ENCODE peak calls at places on chromosomes 12 and 14, in six cellular contexts. Y, U, P, T, V and W are unnamed samples.

GRCh38 chr12:99911076-99911475 is 73.7 kb downstream of the ANKS1B start:
- DNase-seq in V (no peak), U (peak), T (peak), P (no peak), Y (peak), W (no peak)

GRCh38 chr14:20343855-20344205 is 395 bp downstream of the PARP2 start:
- DNase-seq in Y (no peak), P (no peak), V (no peak), U (no peak), T (no peak), W (no peak)

GRCh38 chr14:100472094-100472455 is 115.1 kb downstream of the BEGAIN start:
- DNase-seq in Y (no peak), P (no peak), T (no peak), V (no peak), U (no peak), W (no peak)

GRCh38 chr12:12327802-12328201 is 22.2 kb downstream of the MANSC1 start:
- DNase-seq in U (peak), Y (peak), P (no peak), T (peak), V (no peak), W (no peak)

GRCh38 chr12:53994691-53995310 is 5.2 kb upstream of the HOXC9 start:
- DNase-seq in T (no peak), U (no peak), V (no peak), P (no peak), Y (no peak), W (no peak)

GRCh38 chr12:46371718-46372130 is 849 bp downstream of the SLC38A2 start:
- DNase-seq in Y (no peak), V (peak), T (no peak), U (peak), P (peak), W (peak)

GRCh38 chr14:31884776-31885379 is 192.2 kb upstream of the ARHGAP5 start:
- DNase-seq in Y (no peak), U (no peak), P (no peak), V (no peak), T (no peak), W (no peak)

GRCh38 chr12:77122661-77123060 is 57.3 kb upstream of the E2F7 start:
- DNase-seq in T (no peak), V (no peak), U (no peak), Y (no peak), P (no peak), W (no peak)

GRCh38 chr12:98042668-98043067 is 472.7 kb upstream of the TMPO start:
- DNase-seq in U (no peak), Y (no peak), V (no peak), P (no peak), T (no peak), W (no peak)

GRCh38 chr12:1540690-1541089 is 53.7 kb downstream of the FBXL14 start:
- DNase-seq in U (no peak), T (no peak), Y (no peak), V (no peak), P (no peak), W (no peak)

GRCh38 chr12:14699923-14700322 is 3.5 kb upstream of the GUCY2C start:
- DNase-seq in U (no peak), V (no peak), Y (no peak), T (no peak), P (no peak), W (no peak)

GRCh38 chr12:44248436-44248835 is 412.6 kb downstream of the TMEM117 start:
- DNase-seq in U (no peak), Y (no peak), P (no peak), T (no peak), V (no peak), W (no peak)

GRCh38 chr14:54366726-54367707 is 29.8 kb upstream of the CDKN3 start:
- DNase-seq in U (peak), V (peak), T (no peak), P (peak), Y (no peak), W (no peak)

GRCh38 chr14:62307844-62308243 is 545.6 kb downstream of the SNAPC1 start:
- DNase-seq in V (no peak), U (no peak), T (no peak), Y (no peak), P (no peak), W (no peak)

GRCh38 chr12:30925607-30926242 is 823 bp upstream of the TSPAN11 start:
- DNase-seq in T (no peak), U (no peak), V (no peak), P (no peak), Y (no peak), W (no peak)

GRCh38 chr12:127083028-127083949 is 1183.7 kb upstream of the TMEM132C start:
- DNase-seq in Y (peak), T (peak), V (no peak), P (no peak), U (peak), W (no peak)

GRCh38 chr14:29584992-29585391 is 342.7 kb downstream of the PRKD1 start:
- DNase-seq in V (no peak), P (peak), Y (peak), U (peak), T (peak), W (peak)

GRCh38 chr14:100104523-100105300 is 39.5 kb downstream of the EVL start:
- DNase-seq in P (no peak), V (no peak), T (peak), Y (peak), U (no peak), W (no peak)

GRCh38 chr14:92471919-92472318 is 41.7 kb upstream of the RIN3 start:
- DNase-seq in Y (peak), T (peak), P (no peak), V (no peak), U (no peak), W (no peak)

GRCh38 chr12:99381992-99382391 is 265.6 kb upstream of the GARIN6 start:
- DNase-seq in P (no peak), U (no peak), Y (no peak), V (no peak), T (no peak), W (no peak)

GRCh38 chr14:103862393-103862782 is 15.0 kb upstream of the PPP1R13B start:
- DNase-seq in T (no peak), Y (no peak), U (no peak), V (no peak), P (no peak), W (no peak)

GRCh38 chr12:70243510-70244331 is 488 bp downstream of the CNOT2 start:
- DNase-seq in Y (no peak), P (peak), U (peak), V (peak), T (no peak), W (peak)

GRCh38 chr12:31984806-31985591 is 25.8 kb downstream of the RESF1 start:
- DNase-seq in P (no peak), U (no peak), V (no peak), Y (no peak), T (no peak), W (no peak)

GRCh38 chr14:43155258-43155657 is 1351.8 kb downstream of the FSCB start:
- DNase-seq in V (no peak), Y (no peak), U (no peak), P (no peak), T (no peak), W (no peak)

GRCh38 chr14:67575684-67576083 is 24.4 kb downstream of the PIGH start:
- DNase-seq in V (no peak), Y (no peak), T (no peak), P (no peak), U (no peak), W (no peak)

GRCh38 chr12:84619053-84619452 is 293.5 kb downstream of the SLC6A15 start:
- DNase-seq in V (no peak), T (no peak), U (no peak), Y (no peak), P (no peak), W (no peak)

GRCh38 chr12:118237908-118238307 is 102.0 kb downstream of the PEBP1 start:
- DNase-seq in V (no peak), T (no peak), Y (no peak), P (no peak), U (no peak), W (no peak)

GRCh38 chr12:90858261-90858660 is 96.7 kb downstream of the CCER1 start:
- DNase-seq in U (peak), T (no peak), Y (no peak), P (peak), V (peak), W (no peak)

GRCh38 chr14:32950584-32950983 is 11.9 kb downstream of the NPAS3 start:
- DNase-seq in T (no peak), U (no peak), P (no peak), Y (peak), V (no peak), W (no peak)

GRCh38 chr12:110555509-110556406 is 27.4 kb downstream of the PPTC7 start:
- DNase-seq in V (no peak), U (no peak), P (no peak), Y (no peak), T (peak), W (no peak)

GRCh38 chr12:72075401-72075800 is 136.8 kb downstream of the TPH2 start:
- DNase-seq in P (no peak), Y (no peak), T (no peak), U (no peak), V (no peak), W (no peak)

GRCh38 chr12:98022961-98023360 is 492.4 kb upstream of the TMPO start:
- DNase-seq in U (no peak), P (no peak), Y (no peak), V (no peak), T (no peak), W (no peak)

GRCh38 chr12:87931764-87932163 is 97.4 kb downstream of the C12orf50 start:
- DNase-seq in T (no peak), Y (no peak), U (no peak), P (no peak), V (no peak), W (no peak)

GRCh38 chr12:110245278-110245868 is 35.7 kb upstream of the ATP2A2 start:
- DNase-seq in V (peak), P (no peak), Y (no peak), U (no peak), T (no peak), W (peak)

GRCh38 chr12:32997471-32997870 is 100.9 kb upstream of the PKP2 start:
- DNase-seq in V (no peak), P (no peak), Y (no peak), U (no peak), T (no peak), W (no peak)

DNA sequence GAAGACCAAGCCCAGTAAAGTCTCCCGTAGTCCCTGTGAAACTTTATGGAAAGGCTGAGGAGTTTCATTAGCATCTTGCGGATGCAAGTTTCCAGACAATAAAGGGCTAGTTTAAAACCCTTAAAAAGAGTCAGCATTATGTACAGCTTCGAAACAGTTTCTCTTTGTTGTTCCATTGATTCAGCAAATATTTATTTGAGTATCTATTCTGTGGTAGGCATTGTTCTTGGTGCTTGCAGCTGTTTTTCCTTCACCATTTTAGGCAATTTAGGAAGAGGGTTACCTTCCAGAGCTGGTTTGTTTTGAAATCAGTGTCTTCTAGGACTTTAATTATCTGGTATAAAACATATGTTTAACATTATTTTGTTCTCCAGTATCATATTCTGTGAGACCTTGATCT is 1.5 kb downstream of the SLIRP start:
- DNase-seq in Y (no peak), U (no peak), V (no peak), T (no peak), P (no peak), W (no peak)
- H3K4me3 ChIP-seq in Y (peak), U (peak), V (peak), T (peak), P (peak), W (no peak)

GRCh38 chr12:111995782-111996480 is 17.0 kb downstream of the TMEM116 start:
- DNase-seq in P (no peak), U (no peak), T (no peak), Y (no peak), V (no peak), W (no peak)

GRCh38 chr12:111991535-111991934 is 21.4 kb downstream of the TMEM116 start:
- DNase-seq in V (no peak), P (no peak), T (no peak), U (no peak), Y (no peak), W (no peak)

GRCh38 chr12:111991946-111992345 is 21.0 kb downstream of the TMEM116 start:
- DNase-seq in U (no peak), T (no peak), P (no peak), Y (no peak), V (no peak), W (no peak)

GRCh38 chr12:111992464-111992863 is 20.5 kb downstream of the TMEM116 start:
- DNase-seq in Y (no peak), T (no peak), U (no peak), V (no peak), P (no peak), W (no peak)

DNA sequence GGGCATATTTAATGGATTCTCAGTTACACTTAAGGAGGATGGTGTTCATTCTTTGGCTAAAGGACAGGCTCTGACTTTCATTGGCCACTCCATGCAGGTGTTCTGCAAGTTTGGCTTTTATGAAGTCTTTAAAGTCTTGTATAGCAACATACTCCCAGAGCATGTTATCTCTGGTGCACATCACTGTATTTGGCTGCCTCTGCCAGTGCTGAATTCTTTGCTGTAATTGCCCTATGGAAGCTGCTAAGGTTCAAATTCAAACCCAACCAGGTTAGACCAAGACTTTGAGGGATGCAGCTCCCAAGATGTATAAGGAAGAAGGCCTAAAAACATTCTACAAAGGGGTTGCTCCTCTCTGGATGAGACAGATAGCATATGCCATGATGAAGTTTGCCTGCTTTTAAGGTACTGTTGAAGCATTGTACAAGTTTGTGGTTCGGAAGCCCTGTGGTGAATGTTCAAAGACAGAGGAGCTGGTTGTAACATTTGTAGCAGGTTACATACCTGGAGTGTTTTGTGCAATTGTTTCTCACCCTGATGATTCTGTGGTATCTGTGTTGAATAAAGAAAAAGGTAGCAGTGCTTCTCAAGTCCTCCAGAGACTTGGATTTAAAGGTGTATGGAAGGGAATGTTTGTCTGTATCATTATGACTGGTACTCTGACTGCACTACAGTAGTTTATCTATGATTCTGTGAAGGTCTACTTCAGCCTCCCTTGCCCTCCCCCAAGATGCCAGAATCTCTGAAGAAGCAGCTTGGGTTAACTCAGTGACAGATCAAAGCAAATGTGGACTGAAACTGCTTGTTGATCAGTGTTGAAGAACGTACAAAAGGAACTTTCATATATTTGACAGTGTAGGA is 19.4 kb downstream of the TMEM116 start:
- DNase-seq in T (no peak), P (no peak), V (no peak), U (no peak), Y (no peak), W (no peak)
- H3K4me3 ChIP-seq in T (no peak), P (peak), V (peak), U (no peak), Y (no peak), W (no peak)

GRCh38 chr14:95516554-95517209 is at the start of gene SYNE3:
- DNase-seq in T (no peak), V (peak), P (no peak), U (peak), Y (no peak), W (peak)

GRCh38 chr14:95515523-95516517 is 630 bp downstream of the SYNE3 start:
- DNase-seq in T (no peak), V (peak), P (peak), U (peak), Y (no peak), W (peak)

GRCh38 chr14:95513261-95513660 is 3.2 kb downstream of the SYNE3 start:
- DNase-seq in T (no peak), V (no peak), U (no peak), Y (no peak), P (no peak), W (no peak)

GRCh38 chr14:95515080-95515489 is 1.4 kb downstream of the SYNE3 start:
- DNase-seq in T (no peak), P (no peak), Y (no peak), V (no peak), U (no peak), W (no peak)

DNA sequence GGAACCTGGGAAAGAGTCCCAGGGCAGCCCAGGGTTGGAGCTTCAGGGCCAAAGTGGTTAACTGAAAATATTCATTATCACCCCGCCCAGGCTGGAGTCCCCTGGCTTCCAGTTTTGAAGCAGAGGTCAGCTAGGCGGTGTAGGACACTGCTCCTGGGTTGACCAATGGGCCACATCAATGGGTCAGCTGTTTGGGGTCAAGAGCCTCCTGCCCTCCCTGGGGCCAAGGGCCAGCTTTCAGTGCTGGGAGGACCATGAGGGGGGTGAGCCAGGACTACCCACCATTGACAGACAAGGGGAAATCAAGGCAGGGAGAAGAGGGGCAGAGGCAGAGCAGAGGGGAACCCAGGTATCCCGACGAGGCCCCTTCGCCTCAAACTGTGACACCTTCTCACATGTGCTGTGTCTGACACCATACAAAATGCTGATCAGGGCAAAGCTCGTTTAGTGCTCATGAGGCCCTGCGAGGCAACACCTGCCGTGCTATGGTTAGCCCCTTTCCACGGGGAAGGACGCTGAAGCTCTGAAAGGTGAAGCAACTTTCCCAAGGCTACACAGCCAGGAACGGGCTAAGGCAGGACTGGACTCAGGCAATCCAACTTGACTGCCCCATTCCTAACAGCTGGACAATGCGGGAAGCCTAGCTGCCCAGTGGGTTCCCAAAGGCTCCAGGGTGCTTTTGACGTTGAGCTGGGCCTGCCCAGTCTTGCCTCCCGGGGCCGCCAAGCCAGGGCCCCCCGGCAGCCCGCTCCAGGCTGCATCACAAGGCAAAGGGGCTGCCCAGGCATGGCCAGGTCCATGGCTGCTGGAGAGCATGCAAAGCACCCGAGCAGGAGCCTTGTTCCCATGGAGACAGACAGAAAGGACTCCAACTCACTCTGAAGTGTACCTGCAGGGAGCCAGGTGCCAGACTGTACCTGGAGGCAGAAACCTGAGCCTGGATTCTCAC is 2.0 kb downstream of the SYNE3 start:
- DNase-seq in T (no peak), Y (no peak), P (no peak), U (no peak), V (no peak), W (peak)
- H3K4me3 ChIP-seq in T (peak), Y (peak), P (no peak), U (no peak), V (peak), W (no peak)

GRCh38 chr12:93852067-93852466 is 174.9 kb downstream of the CRADD start:
- DNase-seq in U (no peak), T (no peak), P (no peak), V (no peak), Y (no peak), W (no peak)
- H3K4me3 ChIP-seq in U (no peak), T (no peak), P (no peak), V (no peak), Y (no peak), W (no peak)

DNA sequence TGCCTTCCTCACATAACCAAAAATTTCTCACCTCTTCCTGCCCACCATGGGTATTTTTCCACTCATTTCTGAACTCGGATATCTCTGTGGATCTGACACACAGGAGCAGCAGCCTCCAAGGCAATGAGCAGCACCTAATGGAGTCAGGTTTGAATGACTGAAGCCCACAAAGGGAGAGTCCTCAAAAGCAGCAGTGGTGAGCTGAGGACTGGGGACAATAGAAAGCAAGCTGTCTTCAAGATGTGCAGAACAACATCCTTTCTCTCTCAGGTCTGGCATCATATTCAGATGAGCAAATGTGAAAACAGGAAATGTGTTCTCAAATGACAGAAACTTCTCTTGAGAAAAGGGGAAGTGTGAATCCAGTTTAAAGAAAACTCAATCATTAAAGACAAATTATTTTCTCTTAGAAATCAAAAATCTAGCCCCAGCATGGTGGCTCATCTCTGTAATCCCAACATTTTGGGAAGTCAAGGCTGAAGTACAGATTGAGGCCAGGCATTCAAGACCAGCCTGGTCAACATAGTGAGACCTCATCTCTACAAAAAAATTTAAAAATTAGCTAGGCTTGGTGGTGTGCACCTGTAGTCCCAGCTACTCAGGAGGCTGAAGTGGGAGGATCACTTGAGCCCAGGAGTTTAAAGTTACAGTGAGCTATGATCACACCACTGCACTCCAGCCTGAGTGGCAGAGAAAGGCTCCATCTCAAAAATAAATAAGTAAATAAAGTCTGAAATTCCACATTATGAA is 54.2 kb downstream of the C12orf42 start:
- DNase-seq in U (no peak), P (no peak), Y (no peak), T (no peak), V (no peak), W (no peak)
- H3K4me3 ChIP-seq in U (no peak), P (no peak), Y (no peak), T (no peak), V (no peak), W (no peak)

GRCh38 chr12:23560611-23561010 is 388.9 kb downstream of the SOX5 start:
- DNase-seq in P (no peak), V (no peak), Y (no peak), U (no peak), T (no peak), W (no peak)

GRCh38 chr12:23559268-23559753 is 390.2 kb downstream of the SOX5 start:
- DNase-seq in P (no peak), V (no peak), Y (no peak), T (no peak), U (no peak), W (no peak)

GRCh38 chr12:23564454-23564853 is 385.0 kb downstream of the SOX5 start:
- DNase-seq in T (no peak), V (no peak), U (no peak), P (no peak), Y (no peak), W (no peak)

GRCh38 chr12:23566133-23566532 is 383.3 kb downstream of the SOX5 start:
- DNase-seq in V (no peak), Y (no peak), P (no peak), U (no peak), T (no peak), W (no peak)

GRCh38 chr12:23561536-23561935 is 387.9 kb downstream of the SOX5 start:
- DNase-seq in P (no peak), T (no peak), V (no peak), U (no peak), Y (no peak), W (no peak)
- H3K4me3 ChIP-seq in P (no peak), T (no peak), V (no peak), U (no peak), Y (no peak), W (no peak)